ENCODE peak calls at places on chromosomes 7 and 10, in ten cellular contexts. One of them, this sample, is unnamed.
A peak's percentile ranks its signal among the peaks of the same experiment; 100 is the strongest.

GRCh38 chr10:126375926-126376554 is 12.2 kb downstream of the ADAM12 start:
- DNase-seq in T-helper 1 cell: no peak
- DNase-seq in cardiac fibroblast: no peak
- DNase-seq in posterior cingulate gyrus: no peak
- DNase-seq in Peyer's patch: no peak
- DNase-seq in stimulated activated CD4-positive, alpha-beta T cell treated with anti-CD3 and anti-CD28 coated beads, Interleukin-1b, Interleukin-23, amount 100 ng/mL, for 1 hour: no peak
- DNase-seq in GM12891: no peak
- DNase-seq in HT-29: no peak
- DNase-seq in spleen: no peak
- DNase-seq in stromal cell of bone marrow: no peak
- DNase-seq in this sample: no peak

GRCh38 chr7:125423444-125424155 is 494.0 kb upstream of the POT1 start:
- DNase-seq in posterior cingulate gyrus: no peak
- DNase-seq in spleen: no peak
- DNase-seq in T-helper 1 cell: no peak
- DNase-seq in cardiac fibroblast: peak; percentile 1
- DNase-seq in GM12891: no peak
- DNase-seq in stimulated activated CD4-positive, alpha-beta T cell treated with anti-CD3 and anti-CD28 coated beads, Interleukin-1b, Interleukin-23, amount 100 ng/mL, for 1 hour: no peak
- DNase-seq in stromal cell of bone marrow: peak; percentile 10
- DNase-seq in Peyer's patch: no peak
- DNase-seq in HT-29: no peak
- DNase-seq in this sample: no peak

GRCh38 chr10:47425813-47426419 is 41.8 kb upstream of the ZNF488 start:
- DNase-seq in cardiac fibroblast: no peak
- DNase-seq in T-helper 1 cell: no peak
- DNase-seq in Peyer's patch: peak; percentile 27
- DNase-seq in HT-29: no peak
- DNase-seq in stimulated activated CD4-positive, alpha-beta T cell treated with anti-CD3 and anti-CD28 coated beads, Interleukin-1b, Interleukin-23, amount 100 ng/mL, for 1 hour: no peak
- DNase-seq in posterior cingulate gyrus: no peak
- DNase-seq in stromal cell of bone marrow: no peak
- DNase-seq in GM12891: no peak
- DNase-seq in spleen: peak; percentile 50
- DNase-seq in this sample: no peak

GRCh38 chr7:155576416-155576815 is 30.1 kb upstream of the CNPY1 start:
- DNase-seq in posterior cingulate gyrus: no peak
- DNase-seq in cardiac fibroblast: no peak
- DNase-seq in HT-29: no peak
- DNase-seq in T-helper 1 cell: no peak
- DNase-seq in GM12891: no peak
- DNase-seq in stimulated activated CD4-positive, alpha-beta T cell treated with anti-CD3 and anti-CD28 coated beads, Interleukin-1b, Interleukin-23, amount 100 ng/mL, for 1 hour: no peak
- DNase-seq in Peyer's patch: peak; percentile 48
- DNase-seq in spleen: peak; percentile 44
- DNase-seq in stromal cell of bone marrow: no peak
- DNase-seq in this sample: no peak

GRCh38 chr7:139758388-139758787 is 19.4 kb downstream of the HIPK2 start:
- DNase-seq in posterior cingulate gyrus: no peak
- DNase-seq in Peyer's patch: peak; percentile 59
- DNase-seq in spleen: no peak
- DNase-seq in stimulated activated CD4-positive, alpha-beta T cell treated with anti-CD3 and anti-CD28 coated beads, Interleukin-1b, Interleukin-23, amount 100 ng/mL, for 1 hour: no peak
- DNase-seq in cardiac fibroblast: no peak
- DNase-seq in T-helper 1 cell: no peak
- DNase-seq in GM12891: no peak
- DNase-seq in HT-29: peak; percentile 22
- DNase-seq in stromal cell of bone marrow: no peak
- DNase-seq in this sample: no peak

GRCh38 chr10:72567884-72568283 is 58.0 kb downstream of the MICU1 start:
- DNase-seq in stimulated activated CD4-positive, alpha-beta T cell treated with anti-CD3 and anti-CD28 coated beads, Interleukin-1b, Interleukin-23, amount 100 ng/mL, for 1 hour: no peak
- DNase-seq in spleen: no peak
- DNase-seq in Peyer's patch: no peak
- DNase-seq in posterior cingulate gyrus: no peak
- DNase-seq in HT-29: peak; percentile 49
- DNase-seq in GM12891: no peak
- DNase-seq in T-helper 1 cell: no peak
- DNase-seq in stromal cell of bone marrow: no peak
- DNase-seq in cardiac fibroblast: peak; percentile 7
- DNase-seq in this sample: no peak

GRCh38 chr7:44391171-44391570 is 65.8 kb upstream of the CAMK2B start:
- DNase-seq in Peyer's patch: no peak
- DNase-seq in posterior cingulate gyrus: no peak
- DNase-seq in stimulated activated CD4-positive, alpha-beta T cell treated with anti-CD3 and anti-CD28 coated beads, Interleukin-1b, Interleukin-23, amount 100 ng/mL, for 1 hour: no peak
- DNase-seq in cardiac fibroblast: no peak
- DNase-seq in T-helper 1 cell: no peak
- DNase-seq in HT-29: no peak
- DNase-seq in stromal cell of bone marrow: no peak
- DNase-seq in spleen: no peak
- DNase-seq in GM12891: no peak
- DNase-seq in this sample: no peak

GRCh38 chr10:117936136-117936535 is 110.6 kb downstream of the RAB11FIP2 start:
- DNase-seq in T-helper 1 cell: no peak
- DNase-seq in cardiac fibroblast: peak; percentile 16
- DNase-seq in stimulated activated CD4-positive, alpha-beta T cell treated with anti-CD3 and anti-CD28 coated beads, Interleukin-1b, Interleukin-23, amount 100 ng/mL, for 1 hour: no peak
- DNase-seq in posterior cingulate gyrus: no peak
- DNase-seq in stromal cell of bone marrow: peak; percentile 76
- DNase-seq in Peyer's patch: no peak
- DNase-seq in HT-29: no peak
- DNase-seq in spleen: no peak
- DNase-seq in GM12891: no peak
- DNase-seq in this sample: no peak

GRCh38 chr10:33333260-33334169 is 952 bp downstream of the NRP1 start:
- DNase-seq in GM12891: peak; percentile 20
- DNase-seq in stimulated activated CD4-positive, alpha-beta T cell treated with anti-CD3 and anti-CD28 coated beads, Interleukin-1b, Interleukin-23, amount 100 ng/mL, for 1 hour: no peak
- DNase-seq in cardiac fibroblast: no peak
- DNase-seq in spleen: no peak
- DNase-seq in T-helper 1 cell: no peak
- DNase-seq in Peyer's patch: no peak
- DNase-seq in stromal cell of bone marrow: no peak
- DNase-seq in posterior cingulate gyrus: no peak
- DNase-seq in HT-29: peak; percentile 57
- DNase-seq in this sample: peak; percentile 0

GRCh38 chr7:134298902-134299683 is 17.6 kb downstream of the SLC35B4 start:
- DNase-seq in T-helper 1 cell: no peak
- DNase-seq in stimulated activated CD4-positive, alpha-beta T cell treated with anti-CD3 and anti-CD28 coated beads, Interleukin-1b, Interleukin-23, amount 100 ng/mL, for 1 hour: no peak
- DNase-seq in HT-29: no peak
- DNase-seq in stromal cell of bone marrow: no peak
- DNase-seq in GM12891: no peak
- DNase-seq in Peyer's patch: peak; percentile 61
- DNase-seq in posterior cingulate gyrus: peak; percentile 93
- DNase-seq in cardiac fibroblast: peak; percentile 33
- DNase-seq in spleen: no peak
- DNase-seq in this sample: no peak

GRCh38 chr10:104080762-104081161 is 4.9 kb downstream of the COL17A1 start:
- DNase-seq in T-helper 1 cell: no peak
- DNase-seq in Peyer's patch: no peak
- DNase-seq in GM12891: no peak
- DNase-seq in spleen: no peak
- DNase-seq in stimulated activated CD4-positive, alpha-beta T cell treated with anti-CD3 and anti-CD28 coated beads, Interleukin-1b, Interleukin-23, amount 100 ng/mL, for 1 hour: no peak
- DNase-seq in stromal cell of bone marrow: no peak
- DNase-seq in cardiac fibroblast: peak; percentile 48
- DNase-seq in HT-29: peak; percentile 62
- DNase-seq in posterior cingulate gyrus: no peak
- DNase-seq in this sample: peak; percentile 18

GRCh38 chr10:72162978-72163377 is 52.8 kb upstream of the ANAPC16 start:
- DNase-seq in stromal cell of bone marrow: no peak
- DNase-seq in T-helper 1 cell: no peak
- DNase-seq in Peyer's patch: no peak
- DNase-seq in spleen: no peak
- DNase-seq in GM12891: no peak
- DNase-seq in cardiac fibroblast: peak; percentile 63
- DNase-seq in HT-29: no peak
- DNase-seq in posterior cingulate gyrus: no peak
- DNase-seq in stimulated activated CD4-positive, alpha-beta T cell treated with anti-CD3 and anti-CD28 coated beads, Interleukin-1b, Interleukin-23, amount 100 ng/mL, for 1 hour: no peak
- DNase-seq in this sample: peak; percentile 37

GRCh38 chr7:82247814-82248433 is 195.7 kb downstream of the CACNA2D1 start:
- DNase-seq in cardiac fibroblast: peak; percentile 34
- DNase-seq in HT-29: peak; percentile 50
- DNase-seq in GM12891: no peak
- DNase-seq in spleen: no peak
- DNase-seq in stromal cell of bone marrow: no peak
- DNase-seq in Peyer's patch: no peak
- DNase-seq in T-helper 1 cell: no peak
- DNase-seq in posterior cingulate gyrus: no peak
- DNase-seq in stimulated activated CD4-positive, alpha-beta T cell treated with anti-CD3 and anti-CD28 coated beads, Interleukin-1b, Interleukin-23, amount 100 ng/mL, for 1 hour: no peak
- DNase-seq in this sample: no peak

GRCh38 chr7:36440880-36441279 is 51.2 kb downstream of the ANLN start:
- DNase-seq in stromal cell of bone marrow: peak; percentile 8
- DNase-seq in stimulated activated CD4-positive, alpha-beta T cell treated with anti-CD3 and anti-CD28 coated beads, Interleukin-1b, Interleukin-23, amount 100 ng/mL, for 1 hour: no peak
- DNase-seq in posterior cingulate gyrus: no peak
- DNase-seq in Peyer's patch: no peak
- DNase-seq in T-helper 1 cell: no peak
- DNase-seq in HT-29: peak; percentile 40
- DNase-seq in GM12891: no peak
- DNase-seq in spleen: no peak
- DNase-seq in cardiac fibroblast: peak; percentile 67
- DNase-seq in this sample: no peak

GRCh38 chr10:33241351-33241750 is 93.1 kb downstream of the NRP1 start:
- DNase-seq in spleen: no peak
- DNase-seq in cardiac fibroblast: no peak
- DNase-seq in posterior cingulate gyrus: no peak
- DNase-seq in Peyer's patch: no peak
- DNase-seq in GM12891: no peak
- DNase-seq in stromal cell of bone marrow: no peak
- DNase-seq in T-helper 1 cell: no peak
- DNase-seq in stimulated activated CD4-positive, alpha-beta T cell treated with anti-CD3 and anti-CD28 coated beads, Interleukin-1b, Interleukin-23, amount 100 ng/mL, for 1 hour: no peak
- DNase-seq in HT-29: no peak
- DNase-seq in this sample: no peak